ENCODE peak calls at places on chromosomes 5 and 9, in eight cellular contexts. N is cardiac fibroblast, W is GM12865, F is HL-60, U is psoas muscle, Z is AG09309, B is heart left ventricle, P is fibroblast of pulmonary artery. L is an unnamed sample.

GRCh38 chr9:96117398-96118060 is 184.4 kb downstream of the HSD17B3 start:
- DNase-seq in Z (no peak), N (no peak), P (no peak), B (no peak), W (peak), F (peak), U (no peak), L (no peak)

GRCh38 chr9:134585746-134586706 is 55.6 kb upstream of the COL5A1 start:
- DNase-seq in W (no peak), F (no peak), N (peak), B (no peak), U (no peak), Z (no peak), P (peak), L (no peak)

GRCh38 chr5:112208699-112209615 is 210.1 kb downstream of the EPB41L4A start:
- DNase-seq in W (no peak), B (no peak), Z (no peak), P (no peak), N (no peak), F (peak), U (no peak), L (no peak)

GRCh38 chr9:16484744-16485143 is 385.7 kb downstream of the BNC2 start:
- DNase-seq in N (peak), Z (peak), U (no peak), F (no peak), B (no peak), P (peak), W (no peak), L (peak)

GRCh38 chr5:143923634-143924265 is 111.8 kb downstream of the HMHB1 start:
- DNase-seq in F (no peak), Z (no peak), W (peak), N (peak), B (no peak), U (no peak), P (peak), L (no peak)

GRCh38 chr5:156240414-156240813 is 86.5 kb upstream of the SGCD start:
- DNase-seq in W (peak), Z (no peak), P (no peak), N (no peak), B (no peak), F (no peak), U (no peak), L (no peak)

GRCh38 chr5:150637245-150638052 is 3.0 kb upstream of the SYNPO start:
- DNase-seq in U (no peak), F (no peak), W (no peak), Z (peak), N (peak), P (peak), B (no peak), L (peak)

GRCh38 chr5:132526974-132527564 is 16.3 kb downstream of the IL5 start:
- DNase-seq in Z (no peak), F (peak), U (no peak), P (no peak), W (no peak), B (no peak), N (no peak), L (no peak)

GRCh38 chr9:112861638-112862555 is 28.8 kb downstream of the SLC46A2 start:
- DNase-seq in F (peak), W (no peak), Z (no peak), P (peak), U (no peak), N (peak), B (peak), L (no peak)

GRCh38 chr5:127031863-127032232 is 1.5 kb upstream of the MARCHF3 start:
- DNase-seq in Z (no peak), U (no peak), F (no peak), W (no peak), P (no peak), N (no peak), B (no peak), L (no peak)

GRCh38 chr5:4879693-4880303 is 260.3 kb upstream of the ADAMTS16 start:
- DNase-seq in P (peak), Z (peak), W (peak), U (peak), F (peak), N (peak), B (peak), L (peak)
- TF ChIP-seq CTCF in P (peak), Z (peak), W (peak), U (peak), F (peak), N (peak), B (peak), L (peak)

GRCh38 chr9:130682490-130683121 is 11.0 kb upstream of the EXOSC2 start:
- DNase-seq in F (peak), B (peak), N (peak), U (peak), P (peak), W (peak), Z (no peak), L (no peak)
- H3K4me3 ChIP-seq in F (peak), B (peak), N (no peak), U (peak), P (no peak), W (peak), Z (no peak), L (peak)

GRCh38 chr9:95073042-95073607 is 244.4 kb downstream of the FANCC start:
- DNase-seq in N (no peak), W (no peak), U (no peak), F (no peak), Z (no peak), B (no peak), P (peak), L (no peak)
- TF ChIP-seq CTCF in N (peak), W (no peak), U (peak), F (no peak), Z (peak), B (no peak), P (peak), L (peak)

DNA sequence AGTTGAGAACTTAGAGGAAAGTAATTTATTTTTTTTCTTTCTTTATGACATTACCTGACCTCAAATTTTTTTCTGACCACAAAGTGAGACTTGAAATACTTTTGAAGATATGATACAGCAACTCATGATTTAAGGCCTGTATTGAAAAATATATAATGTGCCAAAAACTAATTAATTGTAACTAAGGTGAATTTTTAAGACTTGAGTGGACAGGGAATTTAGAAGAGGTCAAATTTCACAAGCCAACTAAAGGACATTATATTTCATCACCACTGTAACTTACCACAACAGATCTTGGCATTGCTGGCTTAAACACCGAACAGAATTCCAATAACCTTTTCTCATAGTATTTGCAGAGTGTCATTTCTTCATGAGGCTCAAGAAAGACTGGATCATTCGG is 1.8 kb downstream of the CCNH start:
- DNase-seq in F (no peak), P (peak), N (peak), Z (peak), U (no peak), B (no peak), W (no peak), L (peak)
- H3K4me3 ChIP-seq in F (peak), P (peak), N (peak), Z (no peak), U (peak), B (no peak), W (peak), L (peak)

GRCh38 chr9:35826071-35826701 is 2.3 kb downstream of the FAM221B start:
- DNase-seq in Z (peak), W (peak), N (peak), B (no peak), F (peak), P (peak), U (no peak), L (peak)
- TF ChIP-seq CTCF in Z (peak), W (peak), N (peak), B (peak), F (peak), P (peak), U (peak), L (peak)

DNA sequence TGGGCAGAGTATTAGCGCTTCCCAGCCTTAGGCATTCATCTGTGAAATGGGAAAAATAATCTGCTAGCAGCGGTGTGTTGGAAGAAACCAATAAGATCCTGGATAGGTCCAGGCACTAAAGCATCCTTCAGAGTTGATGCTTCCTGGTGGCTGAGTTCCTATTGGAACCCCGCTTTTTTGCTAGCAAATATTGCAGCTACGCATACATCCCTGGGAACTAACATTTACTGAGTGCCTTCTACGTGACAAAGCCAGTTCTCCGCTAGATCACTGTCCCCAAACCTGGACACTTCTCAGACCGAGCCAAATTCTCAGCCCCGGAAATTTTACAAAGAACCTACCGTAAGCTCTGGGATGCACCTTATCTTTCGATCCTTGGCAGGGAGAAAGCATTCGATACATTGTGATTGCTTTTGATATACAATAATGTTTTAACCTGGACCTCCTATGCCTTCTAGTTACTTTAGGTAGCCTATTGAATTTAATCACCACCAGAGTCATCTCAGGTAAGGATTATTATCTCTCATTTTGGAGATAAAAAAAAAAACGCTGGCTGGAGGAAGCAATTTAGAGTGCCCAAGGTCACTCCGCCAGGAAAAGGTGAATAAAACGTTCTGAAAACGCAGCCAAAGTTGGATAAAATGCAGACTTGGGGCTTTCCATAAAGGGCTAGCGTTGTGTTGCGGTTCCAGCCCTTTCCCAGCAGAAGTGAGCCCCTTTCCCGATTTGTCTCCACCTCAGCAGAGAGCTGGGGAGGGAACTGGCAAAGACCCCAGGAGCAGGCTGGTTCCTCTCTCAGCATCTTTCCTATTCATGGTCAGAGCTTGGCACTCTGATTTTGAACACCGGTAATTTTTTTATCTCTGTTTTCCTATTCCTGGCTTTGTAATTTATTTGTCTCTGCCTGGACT is 2.6 kb upstream of the MSX2 start:
- DNase-seq in U (no peak), F (no peak), Z (no peak), P (no peak), N (no peak), W (no peak), B (no peak), L (no peak)
- H3K4me3 ChIP-seq in U (peak), F (no peak), Z (no peak), P (no peak), N (no peak), W (no peak), B (peak), L (peak)

GRCh38 chr9:104843644-104844226 is 79.8 kb downstream of the NIPSNAP3B start:
- DNase-seq in N (no peak), B (no peak), F (no peak), W (no peak), U (no peak), P (no peak), Z (no peak), L (no peak)

GRCh38 chr9:104841601-104842106 is 77.7 kb downstream of the NIPSNAP3B start:
- DNase-seq in N (no peak), U (no peak), W (no peak), Z (no peak), P (no peak), F (no peak), B (no peak), L (no peak)

GRCh38 chr9:104849023-104849422 is 78.9 kb downstream of the ABCA1 start:
- DNase-seq in F (no peak), P (no peak), B (no peak), U (no peak), Z (no peak), W (no peak), N (no peak), L (no peak)

GRCh38 chr9:104842698-104843097 is 78.8 kb downstream of the NIPSNAP3B start:
- DNase-seq in P (no peak), W (no peak), U (no peak), Z (no peak), B (no peak), F (no peak), N (no peak), L (no peak)

DNA sequence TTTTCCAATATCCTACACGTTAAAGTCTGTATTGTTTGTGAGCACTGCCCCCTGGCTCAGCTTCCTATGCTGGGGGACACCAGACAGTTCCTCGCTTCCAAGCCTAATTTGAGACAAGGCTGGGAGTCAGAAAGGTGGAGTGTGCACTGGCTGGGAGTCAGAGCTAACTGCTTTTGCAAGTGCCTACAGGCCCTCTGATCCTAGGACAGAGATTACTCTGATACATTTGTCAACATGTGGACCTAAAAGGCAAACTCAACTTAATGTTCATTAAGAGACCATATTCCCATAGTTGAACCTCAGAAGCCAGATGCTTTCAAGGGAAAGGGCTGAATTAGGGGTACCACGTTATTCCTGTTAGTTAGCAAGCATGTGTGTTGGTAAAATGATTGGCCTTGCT is 80.8 kb downstream of the NIPSNAP3B start:
- DNase-seq in B (no peak), N (no peak), P (no peak), Z (no peak), W (no peak), U (no peak), F (no peak), L (no peak)
- TF ChIP-seq CTCF in B (no peak), N (no peak), P (no peak), Z (no peak), W (no peak), U (no peak), F (no peak), L (no peak)

GRCh38 chr5:77640577-77641396 is 2.3 kb upstream of the OTP start:
- DNase-seq in U (no peak), Z (no peak), F (no peak), B (peak), N (no peak), W (no peak), P (no peak), L (no peak)
- H3K4me3 ChIP-seq in U (no peak), Z (no peak), F (no peak), B (no peak), N (no peak), W (no peak), P (no peak), L (no peak)

L was measured in astrocyte of the cerebellum.